ENCODE peak calls at places on chromosome 22, in five cellular contexts. One of them, this sample, is unnamed. For H3K4me1, the result is how much of the 10 kb centered on the place peaks cover.

GRCh38 chr22:24289781-24290181 is 19.1 kb downstream of the SPECC1L start:
- DNase-seq in psoas muscle: no peak
- DNase-seq in spleen: no peak
- DNase-seq in heart right ventricle: no peak
- DNase-seq in lower lobe of right lung: no peak
- DNase-seq in this sample: peak

GRCh38 chr22:49156662-49157285 is 670.9 kb downstream of the BRD1 start:
- DNase-seq in psoas muscle: no peak
- DNase-seq in lower lobe of right lung: no peak
- DNase-seq in heart right ventricle: no peak
- DNase-seq in spleen: peak
- DNase-seq in this sample: no peak

GRCh38 chr22:22404598-22405284 is 103.8 kb downstream of the ZNF280B start:
- DNase-seq in lower lobe of right lung: no peak
- DNase-seq in spleen: peak
- DNase-seq in psoas muscle: no peak
- DNase-seq in heart right ventricle: no peak
- DNase-seq in this sample: no peak

GRCh38 chr22:41543854-41544670 is at the start of gene POLR3H:
- DNase-seq in heart right ventricle: peak
- DNase-seq in lower lobe of right lung: peak
- DNase-seq in psoas muscle: peak
- DNase-seq in spleen: peak
- DNase-seq in this sample: peak

GRCh38 chr22:24505337-24505736 is 10.2 kb downstream of the UPB1 start:
- DNase-seq in lower lobe of right lung: no peak
- DNase-seq in heart right ventricle: no peak
- DNase-seq in spleen: no peak
- DNase-seq in psoas muscle: no peak
- DNase-seq in this sample: no peak

GRCh38 chr22:20980523-20980922 is 1.6 kb upstream of the LZTR1 start:
- DNase-seq in spleen: no peak
- DNase-seq in heart right ventricle: no peak
- DNase-seq in lower lobe of right lung: no peak
- DNase-seq in psoas muscle: no peak
- DNase-seq in this sample: no peak

GRCh38 chr22:22074634-22075381 is 92.2 kb upstream of the TOP3B start:
- DNase-seq in heart right ventricle: no peak
- DNase-seq in lower lobe of right lung: no peak
- DNase-seq in psoas muscle: no peak
- DNase-seq in spleen: peak
- DNase-seq in this sample: no peak

GRCh38 chr22:31005535-31005934 is 36.5 kb downstream of the TUG1 start:
- DNase-seq in spleen: no peak
- DNase-seq in heart right ventricle: no peak
- DNase-seq in lower lobe of right lung: no peak
- DNase-seq in psoas muscle: no peak
- DNase-seq in this sample: no peak

GRCh38 chr22:17095538-17095937 is 10.7 kb downstream of the IL17RA start:
- DNase-seq in psoas muscle: no peak
- DNase-seq in lower lobe of right lung: no peak
- DNase-seq in spleen: peak
- DNase-seq in heart right ventricle: no peak
- DNase-seq in this sample: no peak

GRCh38 chr22:28105988-28106387 is 186.9 kb upstream of the PITPNB start:
- DNase-seq in psoas muscle: no peak
- DNase-seq in heart right ventricle: no peak
- DNase-seq in lower lobe of right lung: no peak
- DNase-seq in spleen: no peak
- DNase-seq in this sample: no peak

GRCh38 chr22:17318817-17319216 is 50.4 kb upstream of the CECR2 start:
- DNase-seq in spleen: no peak
- DNase-seq in heart right ventricle: no peak
- DNase-seq in lower lobe of right lung: no peak
- DNase-seq in psoas muscle: no peak
- DNase-seq in this sample: no peak

GRCh38 chr22:21642584-21643448 is 714 bp downstream of the SDF2L1 start:
- DNase-seq in lower lobe of right lung: peak
- DNase-seq in spleen: peak
- DNase-seq in psoas muscle: peak
- DNase-seq in heart right ventricle: peak
- DNase-seq in this sample: peak

GRCh38 chr22:27433585-27434190 is 367.9 kb downstream of the MN1 start:
- DNase-seq in spleen: no peak
- DNase-seq in heart right ventricle: no peak
- DNase-seq in psoas muscle: no peak
- DNase-seq in lower lobe of right lung: no peak
- DNase-seq in this sample: no peak

GRCh38 chr22:17754233-17754925 is 19.9 kb downstream of the BID start:
- DNase-seq in lower lobe of right lung: no peak
- DNase-seq in psoas muscle: no peak
- DNase-seq in heart right ventricle: no peak
- DNase-seq in spleen: peak
- DNase-seq in this sample: no peak

GRCh38 chr22:25066861-25067435 is 114.4 kb downstream of the KIAA1671 start:
- DNase-seq in heart right ventricle: no peak
- DNase-seq in psoas muscle: no peak
- DNase-seq in spleen: no peak
- DNase-seq in lower lobe of right lung: no peak
- DNase-seq in this sample: no peak

GRCh38 chr22:34055525-34056200 is 135.4 kb upstream of the LARGE1 start:
- DNase-seq in spleen: no peak
- DNase-seq in lower lobe of right lung: no peak
- DNase-seq in psoas muscle: no peak
- DNase-seq in heart right ventricle: no peak
- DNase-seq in this sample: peak

GRCh38 chr22:49973018-49973965 is 12.7 kb downstream of the PIM3 start:
- DNase-seq in spleen: no peak
- DNase-seq in psoas muscle: no peak
- DNase-seq in heart right ventricle: no peak
- DNase-seq in lower lobe of right lung: peak
- DNase-seq in this sample: no peak

GRCh38 chr22:46833228-46833627 is 70.8 kb downstream of the TBC1D22A start:
- DNase-seq in heart right ventricle: no peak
- DNase-seq in psoas muscle: no peak
- DNase-seq in lower lobe of right lung: no peak
- DNase-seq in spleen: no peak
- DNase-seq in this sample: no peak

GRCh38 chr22:22229683-22230420 is 14.7 kb upstream of the VPREB1 start:
- DNase-seq in heart right ventricle: no peak
- DNase-seq in lower lobe of right lung: no peak
- DNase-seq in spleen: no peak
- DNase-seq in psoas muscle: no peak
- DNase-seq in this sample: no peak

GRCh38 chr22:44395116-44396005 is 82.6 kb upstream of the SHISAL1 start:
- DNase-seq in heart right ventricle: peak
- DNase-seq in spleen: peak
- DNase-seq in psoas muscle: peak
- DNase-seq in lower lobe of right lung: peak
- DNase-seq in this sample: no peak

GRCh38 chr22:50731811-50732624 is 6.0 kb upstream of the ACR start:
- DNase-seq in psoas muscle: peak
- DNase-seq in spleen: peak
- DNase-seq in heart right ventricle: peak
- DNase-seq in lower lobe of right lung: peak
- DNase-seq in this sample: no peak

GRCh38 chr22:32331236-32331917 is 26.3 kb upstream of the RFPL3 start:
- DNase-seq in lower lobe of right lung: no peak
- DNase-seq in spleen: peak
- DNase-seq in psoas muscle: no peak
- DNase-seq in heart right ventricle: no peak
- DNase-seq in this sample: no peak

GRCh38 chr22:22685586-22685985 is 41.2 kb downstream of the GGTLC2 start:
- DNase-seq in spleen: no peak
- DNase-seq in heart right ventricle: no peak
- DNase-seq in psoas muscle: no peak
- DNase-seq in lower lobe of right lung: no peak
- DNase-seq in this sample: no peak

GRCh38 chr22:35892192-35892591 is 136.4 kb downstream of the RBFOX2 start:
- DNase-seq in lower lobe of right lung: no peak
- DNase-seq in psoas muscle: no peak
- DNase-seq in heart right ventricle: no peak
- DNase-seq in spleen: no peak
- DNase-seq in this sample: no peak

GRCh38 chr22:35894937-35895708 is 133.5 kb downstream of the RBFOX2 start:
- DNase-seq in psoas muscle: no peak
- DNase-seq in heart right ventricle: no peak
- DNase-seq in spleen: no peak
- DNase-seq in lower lobe of right lung: no peak
- DNase-seq in this sample: no peak

GRCh38 chr22:35891442-35891841 is 137.2 kb downstream of the RBFOX2 start:
- DNase-seq in psoas muscle: no peak
- DNase-seq in lower lobe of right lung: no peak
- DNase-seq in spleen: no peak
- DNase-seq in heart right ventricle: no peak
- DNase-seq in this sample: no peak

GRCh38 chr22:35894464-35894878 is 134.2 kb downstream of the RBFOX2 start:
- DNase-seq in lower lobe of right lung: no peak
- DNase-seq in heart right ventricle: no peak
- DNase-seq in psoas muscle: no peak
- DNase-seq in spleen: no peak
- DNase-seq in this sample: peak

DNA sequence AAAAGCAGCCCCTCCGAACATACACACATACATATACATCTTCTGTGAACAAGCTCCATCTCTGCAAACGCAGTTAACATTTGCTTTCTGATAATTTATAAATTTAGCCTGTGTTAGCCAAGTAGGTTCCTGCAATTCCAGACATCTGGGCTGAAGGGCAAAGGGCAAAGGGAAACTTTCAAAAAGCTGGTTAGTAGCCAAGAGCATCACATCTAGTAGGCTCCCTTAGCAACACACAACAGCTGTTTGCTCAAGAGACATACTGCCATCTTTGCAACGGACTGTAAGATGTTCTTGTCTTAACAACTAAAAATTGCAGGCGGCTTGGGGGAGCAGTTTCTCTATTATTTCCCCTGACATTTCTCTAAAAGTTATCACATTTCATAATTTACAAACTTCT is 134.9 kb downstream of the RBFOX2 start:
- DNase-seq in lower lobe of right lung: no peak
- DNase-seq in spleen: no peak
- DNase-seq in heart right ventricle: no peak
- DNase-seq in psoas muscle: no peak
- DNase-seq in this sample: no peak
- H3K4me3 ChIP-seq in lower lobe of right lung: no peak
- H3K4me3 ChIP-seq in spleen: no peak
- H3K4me3 ChIP-seq in heart right ventricle: peak
- H3K4me3 ChIP-seq in psoas muscle: peak
- H3K4me3 ChIP-seq in this sample: peak

GRCh38 chr22:37803636-37804371 is 3.9 kb upstream of the GCAT start:
- DNase-seq in spleen: no peak
- DNase-seq in heart right ventricle: no peak
- DNase-seq in lower lobe of right lung: no peak
- DNase-seq in psoas muscle: no peak
- DNase-seq in this sample: no peak

GRCh38 chr22:37803195-37803635 is 4.5 kb upstream of the GCAT start:
- DNase-seq in lower lobe of right lung: no peak
- DNase-seq in spleen: no peak
- DNase-seq in psoas muscle: no peak
- DNase-seq in heart right ventricle: no peak
- DNase-seq in this sample: no peak

GRCh38 chr22:37805878-37806277 is 1.9 kb upstream of the GCAT start:
- DNase-seq in spleen: no peak
- DNase-seq in heart right ventricle: no peak
- DNase-seq in psoas muscle: no peak
- DNase-seq in lower lobe of right lung: no peak
- DNase-seq in this sample: no peak

GRCh38 chr22:37804886-37805857 is 2.6 kb upstream of the GCAT start:
- DNase-seq in lower lobe of right lung: peak
- DNase-seq in spleen: peak
- DNase-seq in psoas muscle: peak
- DNase-seq in heart right ventricle: peak
- DNase-seq in this sample: peak

DNA sequence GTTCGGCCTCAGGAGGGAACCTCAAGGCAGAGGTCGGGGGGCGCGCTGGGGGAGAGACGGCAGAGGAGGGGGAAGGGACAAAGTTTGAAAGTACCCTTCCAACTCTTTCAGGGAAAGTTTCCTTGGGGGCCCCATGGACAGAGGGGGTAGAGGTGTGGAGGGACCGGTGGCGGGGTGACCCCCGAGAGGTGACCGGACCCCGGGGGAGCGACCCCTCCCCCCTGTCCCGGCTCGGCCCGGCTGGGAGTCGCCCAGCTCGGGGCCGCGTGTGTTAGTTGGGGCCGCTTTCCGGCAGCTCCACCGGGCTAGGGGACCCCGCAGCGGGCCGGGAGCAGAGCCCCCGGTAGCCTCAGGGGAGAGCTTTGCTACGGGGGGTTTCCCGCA is 3.2 kb upstream of the GCAT start:
- DNase-seq in psoas muscle: no peak
- DNase-seq in spleen: no peak
- DNase-seq in lower lobe of right lung: no peak
- DNase-seq in heart right ventricle: peak
- DNase-seq in this sample: peak
- H3K27ac ChIP-seq in psoas muscle: peak
- H3K27ac ChIP-seq in spleen: peak
- H3K27ac ChIP-seq in lower lobe of right lung: peak
- H3K27ac ChIP-seq in heart right ventricle: peak
- H3K27ac ChIP-seq in this sample: peak

DNA sequence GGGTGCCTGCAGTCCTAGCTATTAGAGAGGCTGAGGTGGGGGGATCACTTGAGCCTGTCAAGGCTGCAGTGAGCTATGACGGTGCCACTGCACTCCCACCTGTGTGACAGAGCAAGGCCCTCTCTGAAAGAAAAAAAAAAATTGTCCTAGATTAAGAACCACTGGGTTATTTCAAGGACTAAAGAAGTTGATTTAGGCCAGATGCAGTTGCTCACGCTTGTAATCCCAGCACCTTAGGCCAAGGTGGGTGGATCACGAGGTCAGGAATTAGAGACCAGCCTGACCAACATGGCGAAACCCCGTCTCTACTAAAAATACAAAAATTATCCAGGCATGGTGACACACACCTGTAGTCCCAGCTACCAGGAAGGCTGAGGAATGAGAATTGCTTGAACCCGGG is 129.0 kb downstream of the MRTFA start:
- DNase-seq in heart right ventricle: no peak
- DNase-seq in spleen: no peak
- DNase-seq in psoas muscle: no peak
- DNase-seq in lower lobe of right lung: no peak
- DNase-seq in this sample: no peak
- H3K4me1 ChIP-seq in heart right ventricle: half or more
- H3K4me1 ChIP-seq in spleen: half or more
- H3K4me1 ChIP-seq in psoas muscle: half or more
- H3K4me1 ChIP-seq in lower lobe of right lung: half or more
- H3K4me1 ChIP-seq in this sample: under half

GRCh38 chr22:42961815-42962214 is 53.1 kb downstream of the PACSIN2 start:
- DNase-seq in spleen: no peak
- DNase-seq in heart right ventricle: no peak
- DNase-seq in psoas muscle: no peak
- DNase-seq in lower lobe of right lung: no peak
- DNase-seq in this sample: no peak

GRCh38 chr22:42959472-42960145 is 55.3 kb downstream of the PACSIN2 start:
- DNase-seq in psoas muscle: no peak
- DNase-seq in heart right ventricle: peak
- DNase-seq in spleen: no peak
- DNase-seq in lower lobe of right lung: no peak
- DNase-seq in this sample: peak

GRCh38 chr22:42958937-42959336 is 56.0 kb downstream of the PACSIN2 start:
- DNase-seq in heart right ventricle: no peak
- DNase-seq in psoas muscle: no peak
- DNase-seq in lower lobe of right lung: no peak
- DNase-seq in spleen: no peak
- DNase-seq in this sample: no peak

GRCh38 chr22:42957958-42958357 is 57.0 kb downstream of the PACSIN2 start:
- DNase-seq in psoas muscle: no peak
- DNase-seq in lower lobe of right lung: no peak
- DNase-seq in heart right ventricle: no peak
- DNase-seq in spleen: no peak
- DNase-seq in this sample: no peak

GRCh38 chr22:42960146-42960509 is 54.8 kb downstream of the PACSIN2 start:
- DNase-seq in lower lobe of right lung: no peak
- DNase-seq in psoas muscle: no peak
- DNase-seq in spleen: no peak
- DNase-seq in heart right ventricle: no peak
- DNase-seq in this sample: no peak
- H3K4me3 ChIP-seq in lower lobe of right lung: peak
- H3K4me3 ChIP-seq in psoas muscle: peak
- H3K4me3 ChIP-seq in spleen: no peak
- H3K4me3 ChIP-seq in heart right ventricle: peak
- H3K4me3 ChIP-seq in this sample: peak

This sample was measured in right cardiac atrium.